ENCODE peak calls at places on chromosomes 13 and 19, in four cellular contexts. A, R, X and L are unnamed samples.

GRCh38 chr19:35120898-35121297 is 5.3 kb downstream of the FXYD3 start:
- DNase-seq in X (no peak), R (no peak), A (no peak), L (no peak)

GRCh38 chr19:14107581-14108461 is 9.7 kb downstream of the PRKACA start:
- DNase-seq in A (no peak), X (no peak), R (no peak), L (no peak)

GRCh38 chr13:71358218-71358617 is 508.8 kb downstream of the DACH1 start:
- DNase-seq in R (no peak), A (no peak), X (no peak), L (no peak)

GRCh38 chr13:42703740-42704139 is 77.6 kb upstream of the FAM216B start:
- DNase-seq in R (no peak), X (no peak), A (no peak), L (no peak)

GRCh38 chr19:12891553-12892021 is 627 bp downstream of the GCDH start:
- DNase-seq in R (no peak), A (no peak), X (peak; percentile 68), L (no peak)

GRCh38 chr13:51838235-51838846 is 6.6 kb downstream of the TMEM272 start:
- DNase-seq in R (no peak), X (no peak), A (no peak), L (peak; percentile 65)

GRCh38 chr19:46373573-46374359 is 26.9 kb downstream of the PPP5C start:
- DNase-seq in X (no peak), A (peak; percentile 73), R (no peak), L (peak; percentile 50)

GRCh38 chr19:13031917-13032623 is 36.8 kb downstream of the NFIX start:
- DNase-seq in X (no peak), R (no peak), A (no peak), L (peak; percentile 58)

GRCh38 chr13:73765651-73766384 is 368.4 kb downstream of the KLF12 start:
- DNase-seq in X (no peak), A (peak; percentile 57), R (no peak), L (peak; percentile 58)

GRCh38 chr19:2923510-2923909 is 21.3 kb downstream of the ZNF77 start:
- DNase-seq in X (no peak), R (no peak), A (no peak), L (peak; percentile 45)

GRCh38 chr19:35717665-35718344 is at the start of gene KMT2B:
- DNase-seq in A (peak; percentile 94), R (no peak), X (peak; percentile 93), L (no peak)

GRCh38 chr13:42762917-42763316 is 18.5 kb upstream of the FAM216B start:
- DNase-seq in X (no peak), A (no peak), R (no peak), L (peak; percentile 98)

GRCh38 chr19:16889429-16889882 is 657 bp downstream of the F2RL3 start:
- DNase-seq in A (no peak), R (no peak), X (peak; percentile 54), L (no peak)

GRCh38 chr19:56191115-56191514 is 6.5 kb downstream of the ZSCAN5B start:
- DNase-seq in X (no peak), A (peak; percentile 66), R (no peak), L (no peak)

GRCh38 chr19:6947745-6948144 is 60.4 kb downstream of the ADGRE1 start:
- DNase-seq in A (no peak), R (peak; percentile 79), X (no peak), L (no peak)

GRCh38 chr19:53047379-53047778 is 2.8 kb downstream of the ERVV-2 start:
- DNase-seq in A (no peak), R (no peak), X (no peak), L (no peak)

GRCh38 chr19:15113245-15114152 is 6.3 kb downstream of the SYDE1 start:
- DNase-seq in R (no peak), A (peak; percentile 73), X (no peak), L (no peak)

GRCh38 chr19:44575116-44575700 is 38.2 kb upstream of the IGSF23 start:
- DNase-seq in X (no peak), R (no peak), A (no peak), L (no peak)

GRCh38 chr13:23516706-23517105 is 53.5 kb upstream of the TNFRSF19 start:
- DNase-seq in X (no peak), A (no peak), R (no peak), L (peak; percentile 67)

GRCh38 chr19:36775768-36776167 is 3.2 kb upstream of the ZNF850 start:
- DNase-seq in A (no peak), X (no peak), R (no peak), L (no peak)

GRCh38 chr19:36257512-36257876 is 42.6 kb downstream of the ZNF146 start:
- DNase-seq in A (peak; percentile 79), X (no peak), R (no peak), L (no peak)

GRCh38 chr13:23506071-23506820 is 64.0 kb upstream of the TNFRSF19 start:
- DNase-seq in A (no peak), R (no peak), X (no peak), L (peak; percentile 39)

GRCh38 chr19:29499261-29499920 is 26.4 kb upstream of the VSTM2B start:
- DNase-seq in A (no peak), X (no peak), R (no peak), L (no peak)

GRCh38 chr19:7961930-7962626 is 18.6 kb upstream of the TIMM44 start:
- DNase-seq in R (no peak), A (no peak), X (no peak), L (no peak)

GRCh38 chr19:5282926-5283325 is 57.7 kb downstream of the PTPRS start:
- DNase-seq in X (no peak), A (no peak), R (no peak), L (no peak)

GRCh38 chr19:5285955-5286354 is 54.7 kb downstream of the PTPRS start:
- DNase-seq in R (no peak), A (no peak), X (no peak), L (no peak)

GRCh38 chr19:5287066-5287465 is 53.5 kb downstream of the PTPRS start:
- DNase-seq in X (no peak), A (no peak), R (peak; percentile 37), L (no peak)

GRCh38 chr19:5286465-5287029 is 54.1 kb downstream of the PTPRS start:
- DNase-seq in A (no peak), R (no peak), X (no peak), L (no peak)

GRCh38 chr19:5285311-5285710 is 55.3 kb downstream of the PTPRS start:
- DNase-seq in X (no peak), R (no peak), A (no peak), L (no peak)
- TF ChIP-seq CHD1 in X (no peak), R (no peak), A (no peak), L (no peak)

DNA sequence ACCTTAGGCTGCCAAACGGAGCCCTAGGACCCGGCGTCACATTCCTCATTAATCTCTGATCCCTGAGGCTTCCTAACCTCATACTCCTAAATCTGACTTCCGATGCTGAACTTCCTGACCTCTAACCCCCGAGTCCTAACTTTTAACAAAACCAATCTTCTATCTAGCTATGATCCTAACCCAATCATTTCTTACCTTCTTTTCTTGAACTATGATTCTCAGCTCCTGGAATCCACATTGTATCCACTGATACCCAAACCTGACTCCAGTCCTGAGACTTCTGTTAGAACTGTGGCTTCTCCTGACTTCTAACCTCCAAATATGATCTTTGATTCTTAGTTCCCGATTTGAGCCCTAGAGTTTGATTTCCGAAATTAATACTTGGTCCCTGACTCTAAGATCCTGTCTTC is 456 bp downstream of the NFKBIB start:
- DNase-seq in X (no peak), R (no peak), A (no peak), L (no peak)
- TF ChIP-seq CHD1 in X (no peak), R (no peak), A (no peak), L (no peak)

DNA sequence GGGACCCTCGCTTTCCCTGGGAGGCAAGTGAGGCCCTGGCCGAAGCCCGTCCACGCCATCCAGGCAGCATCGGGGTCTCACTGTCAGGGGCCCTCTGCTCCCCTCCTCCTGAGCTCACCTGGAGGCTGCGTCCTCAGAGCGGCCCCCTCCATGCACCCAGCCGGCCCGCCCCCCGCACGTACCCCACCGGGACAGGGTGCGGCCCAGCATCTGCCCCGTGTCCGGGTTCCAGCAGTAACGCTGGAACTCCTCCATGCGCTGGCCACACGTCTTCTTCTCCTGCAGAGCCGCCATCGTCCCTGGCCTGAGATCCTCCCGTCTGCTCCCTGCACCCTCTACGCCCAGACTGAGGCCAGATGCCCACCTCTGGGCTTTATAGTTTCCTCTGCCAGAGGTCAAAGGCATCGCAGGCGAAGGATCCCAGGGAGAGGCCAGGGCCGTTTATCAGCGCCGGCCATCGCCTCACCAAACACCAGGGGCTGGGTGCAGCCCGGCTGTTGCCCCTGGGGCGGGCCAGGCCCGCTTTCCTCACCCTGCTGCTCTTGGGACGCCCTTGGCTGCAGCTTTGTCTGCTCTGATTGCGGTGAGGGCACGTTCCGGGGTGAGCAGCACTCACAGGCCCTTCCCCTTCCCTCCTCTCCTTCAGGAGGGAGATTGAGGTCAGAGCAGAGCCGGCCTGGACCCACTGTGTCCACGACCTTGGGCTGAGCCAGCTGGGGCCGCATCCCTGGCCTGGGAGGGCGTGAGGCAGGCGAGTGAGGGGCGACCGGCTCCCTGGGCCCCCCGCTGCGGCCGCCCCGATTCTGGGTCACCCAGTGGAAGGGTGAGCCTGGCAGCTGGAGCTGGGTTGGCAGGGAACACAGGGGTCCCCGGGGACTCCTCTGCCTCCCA is at the start of gene ATP4B:
- DNase-seq in X (no peak), R (no peak), A (no peak), L (no peak)
- TF ChIP-seq CHD1 in X (no peak), R (no peak), A (no peak), L (no peak)

GRCh38 chr13:114309806-114310410 is 4.4 kb upstream of the CHAMP1 start:
- DNase-seq in A (peak; percentile 44), X (no peak), R (no peak), L (no peak)
- TF ChIP-seq CHD1 in A (no peak), X (no peak), R (no peak), L (no peak)

GRCh38 chr19:19460258-19460731 is 54.8 kb downstream of the GATAD2A start:
- DNase-seq in R (no peak), A (no peak), X (no peak), L (peak; percentile 40)

GRCh38 chr19:19461306-19461670 is 54.1 kb downstream of the TSSK6 start:
- DNase-seq in A (no peak), X (no peak), R (no peak), L (no peak)

GRCh38 chr19:19461671-19462622 is 53.4 kb downstream of the TSSK6 start:
- DNase-seq in R (no peak), X (peak; percentile 81), A (peak; percentile 88), L (no peak)

GRCh38 chr19:19459707-19460251 is 54.3 kb downstream of the GATAD2A start:
- DNase-seq in X (no peak), R (no peak), A (no peak), L (peak; percentile 87)

DNA sequence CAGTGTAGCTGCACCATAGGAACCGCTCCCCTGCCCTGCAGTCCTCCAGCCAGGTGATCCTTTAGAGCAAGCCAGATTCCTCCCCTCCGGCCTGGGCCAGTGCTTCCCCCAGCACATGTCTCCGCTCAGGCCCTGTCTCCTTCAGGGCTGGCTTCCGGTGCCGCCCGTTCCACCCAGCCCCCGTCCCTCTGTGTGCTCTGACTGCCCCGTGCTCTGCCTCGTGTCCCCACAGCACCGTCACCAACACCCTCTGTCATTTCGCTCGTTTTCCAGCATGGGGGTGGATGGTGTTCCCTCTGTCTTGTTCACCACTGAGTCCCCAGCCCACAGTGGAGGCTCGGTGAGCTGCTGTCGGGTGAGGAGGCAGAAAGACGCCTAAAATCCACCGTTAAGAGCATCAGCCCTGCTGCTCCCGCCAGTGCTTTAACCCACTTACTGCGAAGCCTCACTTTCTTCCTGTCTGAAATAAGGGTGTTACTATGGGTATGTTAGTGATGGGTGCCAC is 54.5 kb downstream of the TSSK6 start:
- DNase-seq in R (no peak), X (no peak), A (no peak), L (peak; percentile 30)
- TF ChIP-seq CHD1 in R (no peak), X (no peak), A (no peak), L (no peak)